ENCODE peak calls at places on chromosome 13, in seven cellular contexts. P is H1, J is HepG2, D is HCT116, X is GM12878, G is SK-N-SH, R is K562. T is an unnamed sample.

GRCh38 chr13:85441364-85441763 is 357.9 kb downstream of the SLITRK6 start:
- DNase-seq in P (no peak), J (no peak), D (no peak), X (no peak), G (no peak), R (no peak), T (no peak)

GRCh38 chr13:53004605-53005004 is 24.0 kb upstream of the OLFM4 start:
- DNase-seq in P (no peak), J (no peak), D (no peak), X (no peak), G (peak; percentile 41), R (no peak), T (no peak)

GRCh38 chr13:28817204-28817603 is 2.9 kb upstream of the MTUS2 start:
- DNase-seq in P (no peak), J (peak; percentile 39), D (no peak), X (no peak), G (no peak), R (peak; percentile 10), T (no peak)

GRCh38 chr13:49256841-49257240 is 9.1 kb downstream of the CDADC1 start:
- DNase-seq in P (no peak), J (no peak), D (no peak), X (no peak), G (no peak), R (no peak), T (no peak)

GRCh38 chr13:38542601-38543000 is 144.3 kb upstream of the FREM2 start:
- DNase-seq in P (no peak), J (no peak), D (no peak), X (no peak), G (no peak), R (no peak), T (no peak)

GRCh38 chr13:90835826-90836225 is 511.7 kb upstream of the MIR17HG start:
- DNase-seq in P (no peak), J (no peak), D (no peak), X (no peak), G (no peak), R (no peak), T (no peak)

GRCh38 chr13:50197705-50198104 is 182.5 kb downstream of the KCNRG start:
- DNase-seq in P (no peak), J (no peak), D (no peak), X (no peak), G (no peak), R (no peak), T (no peak)

GRCh38 chr13:95317037-95317989 is 16.1 kb upstream of the ABCC4 start:
- DNase-seq in P (no peak), J (no peak), D (no peak), X (no peak), G (no peak), R (peak; percentile 39), T (no peak)

GRCh38 chr13:97953376-97953970 is at the start of gene IPO5:
- DNase-seq in P (no peak), J (no peak), D (no peak), X (no peak), G (no peak), R (no peak), T (no peak)

GRCh38 chr13:29509999-29510586 is 85.4 kb downstream of the SLC7A1 start:
- DNase-seq in P (no peak), J (no peak), D (no peak), X (no peak), G (no peak), R (no peak), T (no peak)

GRCh38 chr13:106752584-106753202 is 184.8 kb upstream of the ARGLU1 start:
- DNase-seq in P (no peak), J (no peak), D (no peak), X (no peak), G (no peak), R (no peak), T (no peak)

GRCh38 chr13:109698779-109699178 is 87.6 kb downstream of the IRS2 start:
- DNase-seq in P (no peak), J (no peak), D (no peak), X (no peak), G (no peak), R (no peak), T (no peak)

GRCh38 chr13:43830481-43830873 is 43.7 kb upstream of the ENOX1 start:
- DNase-seq in P (no peak), J (no peak), D (no peak), X (no peak), G (no peak), R (no peak), T (no peak)

GRCh38 chr13:98041081-98041820 is 87.8 kb downstream of the IPO5 start:
- DNase-seq in P (no peak), J (no peak), D (no peak), X (no peak), G (no peak), R (no peak), T (no peak)

GRCh38 chr13:42229287-42229686 is 42.7 kb upstream of the AKAP11 start:
- DNase-seq in P (no peak), J (peak; percentile 30), D (no peak), X (no peak), G (no peak), R (no peak), T (peak; percentile 80)

GRCh38 chr13:100234006-100234405 is 145.1 kb downstream of the PCCA start:
- DNase-seq in P (no peak), J (no peak), D (no peak), X (no peak), G (no peak), R (no peak), T (no peak)

DNA sequence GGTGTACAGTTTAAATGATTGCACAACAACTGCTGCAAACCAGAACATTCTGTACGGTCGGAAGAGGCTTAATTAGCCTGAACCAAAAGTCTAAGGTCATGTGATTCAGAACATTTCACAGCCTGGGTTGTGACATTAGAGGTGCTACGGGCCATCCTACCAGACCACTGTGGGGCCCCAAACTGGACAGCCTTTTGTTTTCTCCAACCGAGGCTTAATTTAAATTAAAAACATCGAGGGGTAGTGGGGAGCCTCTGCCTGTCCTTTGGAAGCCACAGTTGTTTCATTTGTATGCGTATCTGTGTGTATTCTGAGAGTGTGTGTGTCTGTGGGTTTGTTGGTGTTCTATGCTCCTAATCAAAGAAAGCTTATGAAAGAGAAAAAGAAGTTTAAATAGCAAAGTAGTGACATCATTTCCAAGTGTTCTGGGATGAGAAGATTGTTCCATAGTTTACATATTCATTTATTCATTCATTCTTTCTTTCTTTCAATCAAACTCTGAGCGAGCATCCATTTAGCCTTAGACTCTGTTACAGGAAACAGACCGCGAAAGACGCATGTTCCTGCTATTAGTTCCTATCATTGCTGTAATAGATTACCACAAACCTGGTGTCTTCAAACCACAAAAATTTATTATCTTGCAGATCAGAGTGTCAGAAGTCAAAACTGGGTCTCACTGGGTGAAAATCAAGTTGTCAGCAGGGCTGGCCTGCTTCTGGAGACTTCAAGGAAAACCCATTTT is 444.8 kb downstream of the FOXO1 start:
- DNase-seq in P (no peak), J (peak; percentile 41), D (no peak), X (no peak), G (no peak), R (no peak), T (no peak)
- TF ChIP-seq JUND in P (no peak), J (no peak), D (no peak), X (no peak), G (peak; percentile 53), R (no peak), T (no peak)

GRCh38 chr13:93345642-93346220 is 119.1 kb downstream of the GPC6 start:
- DNase-seq in P (no peak), J (no peak), D (no peak), X (no peak), G (no peak), R (no peak), T (peak; percentile 18)
- TF ChIP-seq JUND in P (no peak), J (no peak), D (no peak), X (no peak), G (no peak), R (no peak), T (no peak)

GRCh38 chr13:67136157-67136556 is 94.0 kb downstream of the PCDH9 start:
- DNase-seq in P (no peak), J (no peak), D (no peak), X (no peak), G (no peak), R (no peak), T (no peak)
- TF ChIP-seq JUND in P (no peak), J (no peak), D (no peak), X (no peak), G (no peak), R (peak; percentile 65), T (no peak)

GRCh38 chr13:113126265-113127150 is 3.9 kb downstream of the F10 start:
- DNase-seq in P (no peak), J (no peak), D (no peak), X (no peak), G (no peak), R (no peak), T (no peak)

GRCh38 chr13:113129480-113129879 is 6.9 kb downstream of the F10 start:
- DNase-seq in P (no peak), J (no peak), D (no peak), X (no peak), G (no peak), R (no peak), T (no peak)

GRCh38 chr13:113135281-113135760 is 12.7 kb downstream of the F10 start:
- DNase-seq in P (no peak), J (no peak), D (no peak), X (no peak), G (no peak), R (no peak), T (no peak)

GRCh38 chr13:113125506-113126264 is 3.1 kb downstream of the F10 start:
- DNase-seq in P (no peak), J (no peak), D (no peak), X (no peak), G (no peak), R (no peak), T (no peak)

DNA sequence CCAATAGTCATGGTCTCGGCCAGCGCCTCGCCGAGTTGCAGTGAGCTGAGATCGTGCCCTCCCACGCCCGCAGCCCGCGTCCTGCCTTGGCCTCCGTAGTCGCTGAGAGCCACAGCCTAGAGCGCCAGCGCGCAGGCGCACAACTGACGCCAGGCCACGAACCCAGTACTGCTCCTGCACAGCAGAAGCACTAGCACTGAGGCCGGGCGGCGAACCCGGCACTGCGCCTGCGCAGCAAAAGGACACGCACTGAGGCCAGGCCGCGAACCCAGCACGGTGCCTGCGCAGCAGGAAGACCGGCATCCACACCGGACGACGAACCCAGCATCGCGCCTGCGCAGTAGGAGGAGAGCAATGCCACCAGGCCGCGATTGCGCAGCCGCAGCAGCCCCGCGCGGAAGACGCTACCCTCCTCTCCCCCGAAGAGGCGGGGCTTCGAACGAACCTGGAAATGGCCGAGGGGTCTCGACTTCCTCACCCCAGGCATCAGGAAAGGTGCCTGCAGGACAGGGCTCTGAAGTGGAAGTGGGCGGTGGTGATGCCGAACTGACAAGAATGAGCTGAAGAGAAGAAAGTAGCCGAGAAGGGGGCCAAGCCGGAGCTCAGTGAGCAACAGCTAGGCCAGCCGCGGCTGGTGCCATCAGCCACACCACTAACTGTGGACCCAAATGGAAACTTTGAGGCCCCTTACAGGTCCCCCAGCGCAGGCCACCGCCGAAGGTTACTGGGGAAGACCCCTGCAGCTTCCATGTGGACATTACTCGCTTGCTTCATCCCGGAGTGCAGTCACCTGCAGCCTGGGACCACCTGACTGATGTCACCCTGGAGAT is 7.5 kb downstream of the F10 start:
- DNase-seq in P (no peak), J (no peak), D (no peak), X (no peak), G (no peak), R (no peak), T (no peak)
- TF ChIP-seq JUND in P (no peak), J (no peak), D (no peak), X (no peak), G (no peak), R (no peak), T (no peak)